ENCODE peak calls at places on chromosomes 11 and 22, in five cellular contexts. One of them, this sample, is unnamed.

GRCh38 chr11:108890482-108891092 is 225.7 kb downstream of the DDX10 start:
- DNase-seq in AML-193: no peak
- DNase-seq in fibroblast of lung: no peak
- DNase-seq in GM13976: no peak
- DNase-seq in hippocampal formation: no peak
- DNase-seq in this sample: no peak

GRCh38 chr11:24585192-24585591 is 88.3 kb downstream of the LUZP2 start:
- DNase-seq in AML-193: no peak
- DNase-seq in GM13976: no peak
- DNase-seq in hippocampal formation: no peak
- DNase-seq in fibroblast of lung: peak
- DNase-seq in this sample: no peak

GRCh38 chr22:49235463-49236300 is 592.0 kb downstream of the BRD1 start:
- DNase-seq in AML-193: no peak
- DNase-seq in fibroblast of lung: no peak
- DNase-seq in GM13976: no peak
- DNase-seq in hippocampal formation: no peak
- DNase-seq in this sample: peak

GRCh38 chr22:41598891-41599635 is 9.4 kb upstream of the PMM1 start:
- DNase-seq in hippocampal formation: no peak
- DNase-seq in AML-193: no peak
- DNase-seq in GM13976: no peak
- DNase-seq in fibroblast of lung: no peak
- DNase-seq in this sample: peak

GRCh38 chr22:24095816-24096215 is 84.7 kb downstream of the CABIN1 start:
- DNase-seq in GM13976: no peak
- DNase-seq in AML-193: no peak
- DNase-seq in hippocampal formation: no peak
- DNase-seq in fibroblast of lung: no peak
- DNase-seq in this sample: peak

GRCh38 chr22:23574877-23575276 is 5.2 kb downstream of the IGLL1 start:
- DNase-seq in fibroblast of lung: no peak
- DNase-seq in AML-193: no peak
- DNase-seq in GM13976: no peak
- DNase-seq in hippocampal formation: no peak
- DNase-seq in this sample: peak

GRCh38 chr11:36165638-36166389 is 123.4 kb downstream of the COMMD9 start:
- DNase-seq in hippocampal formation: no peak
- DNase-seq in GM13976: no peak
- DNase-seq in fibroblast of lung: no peak
- DNase-seq in AML-193: no peak
- DNase-seq in this sample: no peak

GRCh38 chr11:91136631-91137030 is 913.8 kb upstream of the CHORDC1 start:
- DNase-seq in AML-193: no peak
- DNase-seq in fibroblast of lung: no peak
- DNase-seq in hippocampal formation: no peak
- DNase-seq in GM13976: no peak
- DNase-seq in this sample: no peak

GRCh38 chr22:28231423-28231822 is 312.4 kb upstream of the PITPNB start:
- DNase-seq in hippocampal formation: no peak
- DNase-seq in GM13976: no peak
- DNase-seq in AML-193: no peak
- DNase-seq in fibroblast of lung: peak
- DNase-seq in this sample: no peak

GRCh38 chr11:35163707-35164496 is 24.9 kb downstream of the CD44 start:
- DNase-seq in AML-193: no peak
- DNase-seq in GM13976: no peak
- DNase-seq in fibroblast of lung: no peak
- DNase-seq in hippocampal formation: no peak
- DNase-seq in this sample: no peak

GRCh38 chr11:88414385-88414861 is 76.9 kb upstream of the CTSC start:
- DNase-seq in AML-193: peak
- DNase-seq in GM13976: no peak
- DNase-seq in fibroblast of lung: peak
- DNase-seq in hippocampal formation: peak
- DNase-seq in this sample: no peak

GRCh38 chr11:59226396-59226795 is 13.7 kb upstream of the MPEG1 start:
- DNase-seq in fibroblast of lung: no peak
- DNase-seq in hippocampal formation: no peak
- DNase-seq in GM13976: no peak
- DNase-seq in AML-193: no peak
- DNase-seq in this sample: no peak

GRCh38 chr11:3120071-3120792 is 44.9 kb downstream of the OSBPL5 start:
- DNase-seq in AML-193: no peak
- DNase-seq in fibroblast of lung: no peak
- DNase-seq in hippocampal formation: no peak
- DNase-seq in GM13976: no peak
- DNase-seq in this sample: peak

GRCh38 chr11:35134403-35135126 is 4.4 kb upstream of the CD44 start:
- DNase-seq in GM13976: no peak
- DNase-seq in AML-193: no peak
- DNase-seq in hippocampal formation: no peak
- DNase-seq in fibroblast of lung: peak
- DNase-seq in this sample: no peak

GRCh38 chr11:7639643-7640025 is 33.7 kb downstream of the CYB5R2 start:
- DNase-seq in GM13976: no peak
- DNase-seq in AML-193: no peak
- DNase-seq in fibroblast of lung: no peak
- DNase-seq in hippocampal formation: no peak
- DNase-seq in this sample: no peak

GRCh38 chr11:64355078-64355940 is 3.7 kb upstream of the RPS6KA4 start:
- DNase-seq in AML-193: peak
- DNase-seq in GM13976: peak
- DNase-seq in fibroblast of lung: peak
- DNase-seq in hippocampal formation: peak
- DNase-seq in this sample: peak

GRCh38 chr22:25844601-25845000 is 102.6 kb downstream of the MYO18B start:
- DNase-seq in hippocampal formation: no peak
- DNase-seq in fibroblast of lung: no peak
- DNase-seq in GM13976: no peak
- DNase-seq in AML-193: no peak
- DNase-seq in this sample: no peak

GRCh38 chr11:60873533-60873932 is 6.2 kb downstream of the ZP1 start:
- DNase-seq in hippocampal formation: no peak
- DNase-seq in fibroblast of lung: no peak
- DNase-seq in AML-193: no peak
- DNase-seq in GM13976: no peak
- DNase-seq in this sample: peak

GRCh38 chr11:18791175-18792065 is at the start of gene PTPN5:
- DNase-seq in hippocampal formation: no peak
- DNase-seq in GM13976: no peak
- DNase-seq in AML-193: no peak
- DNase-seq in fibroblast of lung: peak
- DNase-seq in this sample: no peak

GRCh38 chr11:122202161-122202950 is 86.3 kb upstream of the BLID start:
- DNase-seq in GM13976: no peak
- DNase-seq in AML-193: no peak
- DNase-seq in hippocampal formation: no peak
- DNase-seq in fibroblast of lung: peak
- DNase-seq in this sample: no peak

GRCh38 chr22:46547883-46548244 is 10.4 kb upstream of the CELSR1 start:
- DNase-seq in fibroblast of lung: peak
- DNase-seq in hippocampal formation: no peak
- DNase-seq in AML-193: peak
- DNase-seq in GM13976: no peak
- DNase-seq in this sample: peak

GRCh38 chr11:122172352-122173073 is 56.5 kb upstream of the BLID start:
- DNase-seq in hippocampal formation: no peak
- DNase-seq in AML-193: no peak
- DNase-seq in fibroblast of lung: peak
- DNase-seq in GM13976: no peak
- DNase-seq in this sample: no peak

GRCh38 chr11:1532606-1533341 is 39.3 kb downstream of the DUSP8 start:
- DNase-seq in GM13976: no peak
- DNase-seq in fibroblast of lung: peak
- DNase-seq in AML-193: no peak
- DNase-seq in hippocampal formation: no peak
- DNase-seq in this sample: no peak

GRCh38 chr11:73218106-73218829 is at the start of gene P2RY2:
- DNase-seq in fibroblast of lung: peak
- DNase-seq in AML-193: no peak
- DNase-seq in hippocampal formation: no peak
- DNase-seq in GM13976: peak
- DNase-seq in this sample: peak

GRCh38 chr11:67054851-67055523 is 1.7 kb upstream of the RHOD start:
- DNase-seq in fibroblast of lung: peak
- DNase-seq in GM13976: peak
- DNase-seq in AML-193: no peak
- DNase-seq in hippocampal formation: no peak
- DNase-seq in this sample: no peak

GRCh38 chr11:120125005-120125404 is 12.9 kb downstream of the TRIM29 start:
- DNase-seq in GM13976: no peak
- DNase-seq in hippocampal formation: no peak
- DNase-seq in AML-193: no peak
- DNase-seq in fibroblast of lung: peak
- DNase-seq in this sample: no peak

GRCh38 chr11:11229691-11230090 is 123.4 kb downstream of the CSNK2A3 start:
- DNase-seq in GM13976: no peak
- DNase-seq in fibroblast of lung: no peak
- DNase-seq in hippocampal formation: no peak
- DNase-seq in AML-193: no peak
- DNase-seq in this sample: no peak

GRCh38 chr11:105862736-105863367 is 159.2 kb downstream of the MSANTD4 start:
- DNase-seq in fibroblast of lung: peak
- DNase-seq in AML-193: peak
- DNase-seq in GM13976: peak
- DNase-seq in hippocampal formation: peak
- DNase-seq in this sample: no peak

GRCh38 chr22:26079009-26079408 is 90.3 kb upstream of the SEZ6L start:
- DNase-seq in GM13976: no peak
- DNase-seq in hippocampal formation: no peak
- DNase-seq in fibroblast of lung: peak
- DNase-seq in AML-193: no peak
- DNase-seq in this sample: no peak